ENCODE peak calls at places on chromosomes 5 and 9, in four cellular contexts. M is mammary epithelial cell, X is fibroblast of lung, O is choroid plexus epithelial cell. G is an unnamed sample.

GRCh38 chr9:738209-738915 is 103.1 kb upstream of the DMRT1 start:
- DNase-seq in M (peak), O (peak), X (peak), G (no peak)

GRCh38 chr9:93950619-93951601 is 4.2 kb downstream of the BARX1 start:
- DNase-seq in M (peak), O (peak), X (peak), G (no peak)

GRCh38 chr5:178230879-178231735 is 1.5 kb downstream of the PHYKPL start:
- DNase-seq in M (no peak), O (peak), X (peak), G (no peak)

GRCh38 chr9:84315278-84315877 is 25.2 kb downstream of the SLC28A3 start:
- DNase-seq in X (peak), O (peak), M (peak), G (no peak)

GRCh38 chr5:37825334-37825915 is 14.4 kb downstream of the GDNF start:
- DNase-seq in M (no peak), O (no peak), X (no peak), G (no peak)

GRCh38 chr5:44321176-44321575 is 68.0 kb downstream of the FGF10 start:
- DNase-seq in X (no peak), M (no peak), O (no peak), G (no peak)

GRCh38 chr9:89497181-89497963 is 541 bp downstream of the SEMA4D start:
- DNase-seq in X (no peak), O (no peak), M (no peak), G (no peak)

GRCh38 chr9:34328500-34328982 is 527 bp downstream of the KIF24 start:
- DNase-seq in M (no peak), O (no peak), X (no peak), G (no peak)

GRCh38 chr9:131228988-131229387 is 47.3 kb downstream of the FAM78A start:
- DNase-seq in O (peak), X (peak), M (no peak), G (peak)

GRCh38 chr5:154172785-154173184 is 17.7 kb upstream of the GALNT10 start:
- DNase-seq in X (no peak), O (no peak), M (no peak), G (no peak)

GRCh38 chr5:68770566-68770965 is 323.2 kb upstream of the SLC30A5 start:
- DNase-seq in O (no peak), X (no peak), M (no peak), G (no peak)

DNA sequence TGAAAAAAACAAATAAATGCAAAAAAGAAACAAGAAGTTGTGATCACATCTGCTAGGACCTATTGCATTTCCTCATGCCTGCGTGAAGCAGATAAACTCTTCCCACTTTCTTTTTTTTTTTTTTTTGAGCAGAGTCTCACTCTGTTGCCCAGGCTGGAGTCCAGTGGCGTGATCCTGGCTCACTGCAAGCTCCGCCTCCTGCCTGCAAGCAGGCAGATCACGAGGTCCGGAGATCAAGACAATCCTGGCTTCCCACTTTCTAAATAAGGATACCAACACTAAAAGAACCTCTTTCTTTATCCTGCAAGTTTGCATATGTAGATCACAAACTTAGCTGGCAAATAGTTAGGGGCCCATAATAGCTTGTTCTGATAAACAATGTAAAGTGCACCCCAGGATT is 128.6 kb downstream of the ASTN2 start:
- DNase-seq in X (no peak), M (no peak), O (no peak), G (no peak)
- H3K4me3 ChIP-seq in X (no peak), M (no peak), O (no peak), G (no peak)

GRCh38 chr5:81544351-81545001 is 150.5 kb upstream of the ACOT12 start:
- DNase-seq in M (peak), X (peak), O (peak), G (no peak)

GRCh38 chr5:81542242-81542641 is 148.3 kb upstream of the ACOT12 start:
- DNase-seq in X (no peak), M (no peak), O (no peak), G (no peak)

GRCh38 chr5:81549123-81549522 is 155.2 kb upstream of the ACOT12 start:
- DNase-seq in M (no peak), X (no peak), O (no peak), G (no peak)

GRCh38 chr5:81545911-81546310 is 152.0 kb upstream of the ACOT12 start:
- DNase-seq in O (no peak), X (peak), M (no peak), G (no peak)
- H3K4me3 ChIP-seq in O (no peak), X (no peak), M (no peak), G (no peak)

GRCh38 chr5:179313849-179314521 is 31.3 kb downstream of the ADAMTS2 start:
- DNase-seq in O (peak), X (peak), M (no peak), G (peak)
- H3K4me3 ChIP-seq in O (no peak), X (peak), M (no peak), G (no peak)

GRCh38 chr9:132238992-132239391 is 77.1 kb downstream of the NTNG2 start:
- DNase-seq in O (no peak), M (no peak), X (no peak), G (peak)

GRCh38 chr9:132240860-132241482 is 79.1 kb downstream of the NTNG2 start:
- DNase-seq in M (peak), X (peak), O (peak), G (peak)

GRCh38 chr9:132239518-132239917 is 77.7 kb downstream of the NTNG2 start:
- DNase-seq in X (no peak), O (no peak), M (no peak), G (peak)

GRCh38 chr9:132241483-132241839 is 79.6 kb downstream of the NTNG2 start:
- DNase-seq in M (no peak), X (no peak), O (no peak), G (peak)

GRCh38 chr9:132239999-132240859 is 78.4 kb downstream of the NTNG2 start:
- DNase-seq in X (no peak), O (no peak), M (no peak), G (peak)
- H3K4me3 ChIP-seq in X (no peak), O (no peak), M (peak), G (no peak)

GRCh38 chr5:91188755-91189154 is 194.4 kb downstream of the ARRDC3 start:
- DNase-seq in O (no peak), M (no peak), X (no peak), G (no peak)

GRCh38 chr5:91187032-91187431 is 196.1 kb downstream of the ARRDC3 start:
- DNase-seq in X (no peak), O (no peak), M (peak), G (no peak)

GRCh38 chr5:91186101-91186500 is 197.0 kb downstream of the ARRDC3 start:
- DNase-seq in O (no peak), X (no peak), M (no peak), G (no peak)

GRCh38 chr5:91190333-91190680 is 192.8 kb downstream of the ARRDC3 start:
- DNase-seq in X (no peak), O (no peak), M (no peak), G (no peak)

DNA sequence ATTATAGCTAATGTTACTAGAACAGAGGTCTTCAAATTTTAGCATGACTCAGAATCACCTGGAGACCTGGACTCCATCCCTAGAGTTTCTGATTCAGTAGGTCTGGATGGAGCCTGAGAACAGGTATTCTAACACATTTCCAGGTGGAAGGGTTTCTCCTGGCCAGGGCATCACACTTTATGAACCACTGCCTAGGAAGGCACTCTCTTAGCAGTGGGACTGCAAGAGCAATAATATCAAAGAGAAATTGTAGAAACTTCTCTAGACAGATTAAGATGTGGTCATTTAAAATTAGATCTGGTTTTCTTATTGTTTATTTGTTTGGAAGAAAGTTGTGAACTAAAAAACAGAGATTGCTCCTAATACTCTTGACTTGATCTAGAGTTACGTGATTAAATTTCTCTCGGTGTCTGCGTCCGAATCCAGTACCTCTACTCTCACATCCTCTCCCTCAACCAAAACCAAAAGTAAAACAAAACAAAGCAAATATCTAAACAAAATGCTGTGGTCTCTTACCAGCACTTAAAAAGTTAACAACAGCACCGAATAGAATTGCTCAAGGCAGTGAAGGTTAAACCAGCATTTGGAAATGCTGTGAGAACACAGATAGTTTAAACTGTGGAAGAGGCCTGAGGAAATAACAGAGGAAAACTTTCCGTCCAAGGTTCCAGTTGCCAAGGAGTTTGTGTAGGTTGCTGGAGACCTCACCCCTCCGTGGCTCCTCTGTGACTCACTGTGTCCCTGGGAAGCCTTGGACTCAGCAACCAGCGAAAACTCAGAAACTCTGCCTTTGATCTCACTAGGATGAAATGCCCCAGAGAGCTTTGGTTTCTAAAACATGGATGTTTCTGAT is 193.4 kb downstream of the ARRDC3 start:
- DNase-seq in X (peak), M (peak), O (peak), G (no peak)
- H3K4me3 ChIP-seq in X (peak), M (no peak), O (no peak), G (no peak)

DNA sequence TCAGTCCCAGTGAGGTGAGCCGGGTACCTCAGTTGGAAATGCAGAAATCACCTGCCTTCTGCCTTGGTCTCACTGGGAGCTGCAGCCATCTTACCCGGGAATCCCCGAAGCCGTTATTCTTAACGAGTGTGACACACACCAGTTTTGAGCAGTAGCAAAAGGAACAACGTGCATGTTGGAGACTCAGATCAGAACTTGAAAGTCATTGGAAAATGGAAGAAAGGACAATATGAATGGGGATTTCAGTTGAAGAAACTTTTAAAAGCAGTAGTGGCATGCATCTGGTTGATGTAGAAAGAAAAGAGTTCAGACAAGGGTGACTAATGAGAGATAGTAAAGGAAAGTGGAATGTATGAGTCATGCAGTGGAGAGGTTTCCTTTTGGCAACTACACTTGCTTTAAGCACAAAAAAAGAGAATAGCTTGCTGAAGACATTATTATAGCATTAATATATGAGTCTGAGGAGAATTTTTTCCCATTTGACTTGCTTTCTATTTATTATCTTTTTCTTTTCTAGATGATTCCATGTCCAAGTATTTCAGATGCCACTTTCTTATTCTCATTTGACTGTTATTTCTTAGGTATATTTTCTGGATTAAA is 44.4 kb upstream of the ANKDD1B start:
- DNase-seq in X (peak), M (peak), O (peak), G (no peak)
- H3K4me3 ChIP-seq in X (no peak), M (peak), O (no peak), G (no peak)

DNA sequence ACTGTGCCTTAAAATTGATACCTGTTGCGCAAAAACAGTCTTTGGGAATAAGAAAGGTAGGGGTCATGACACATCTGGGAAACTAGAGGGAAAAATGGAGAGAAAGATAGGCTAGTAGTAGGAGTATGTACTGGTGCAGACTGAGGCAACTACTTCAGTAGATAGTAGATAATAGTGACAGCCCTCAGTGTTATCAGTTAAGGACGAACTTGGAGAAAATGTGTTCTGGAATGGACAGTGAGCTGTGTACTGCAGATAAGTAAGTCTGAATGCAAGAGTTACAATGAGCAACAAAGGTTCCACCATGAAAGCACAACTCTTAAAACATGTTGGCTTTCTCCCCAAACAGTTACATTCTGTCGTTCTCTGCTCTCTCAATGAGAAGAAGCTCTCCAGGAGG is 6.5 kb upstream of the INSL6 start:
- DNase-seq in X (no peak), O (no peak), M (no peak), G (no peak)
- H3K4me3 ChIP-seq in X (no peak), O (no peak), M (no peak), G (no peak)

DNA sequence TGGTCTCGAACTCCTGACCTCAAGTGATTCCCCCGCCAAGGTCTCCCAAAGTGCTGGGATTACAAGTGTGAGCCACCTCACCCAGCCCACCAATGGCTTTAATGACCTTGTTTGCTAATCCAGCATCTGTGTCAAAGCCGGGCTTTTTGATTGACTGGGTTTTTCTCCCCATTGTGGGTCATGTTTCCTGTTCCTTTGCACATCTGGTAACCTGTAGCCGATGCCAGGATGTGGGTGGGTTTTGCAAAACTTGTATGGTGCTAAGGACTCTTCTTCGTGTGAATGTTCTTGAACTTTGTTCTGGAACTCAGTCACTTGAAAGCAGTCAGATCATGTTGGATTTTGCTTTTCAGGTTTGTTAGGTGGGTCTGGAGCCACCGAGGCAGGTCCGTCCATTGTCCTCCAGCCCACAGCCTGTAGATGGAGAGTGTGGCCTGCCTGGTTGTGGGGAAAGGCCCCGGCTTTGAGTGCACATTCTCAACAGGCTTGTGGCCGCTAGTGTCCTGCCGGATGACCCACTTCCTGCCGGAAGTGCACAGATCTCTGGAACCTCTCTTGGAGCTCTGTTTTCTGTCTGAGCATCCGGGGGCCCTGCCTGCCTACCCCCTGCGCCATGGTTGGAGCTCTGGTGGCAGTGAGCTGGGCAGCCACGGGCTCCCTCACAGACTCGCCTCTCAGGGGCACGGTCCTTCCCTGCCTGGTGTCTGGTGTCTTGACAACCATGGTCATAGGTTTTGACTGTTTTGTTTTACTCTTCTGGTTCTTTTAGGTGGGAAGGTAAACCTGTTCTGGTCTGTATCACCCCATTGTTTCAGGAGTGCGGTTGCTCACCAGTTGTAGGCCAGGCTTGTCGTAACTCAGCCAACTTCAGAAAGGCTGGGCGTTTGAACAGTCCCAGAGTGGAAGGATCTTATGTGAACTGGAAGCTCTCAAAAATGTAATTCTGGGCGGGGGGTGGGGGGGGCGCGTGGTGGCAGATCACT is 69.6 kb upstream of the CACNA1B start:
- DNase-seq in X (no peak), M (no peak), O (no peak), G (no peak)
- H3K4me3 ChIP-seq in X (no peak), M (no peak), O (no peak), G (no peak)

GRCh38 chr5:43190755-43191603 is 1.0 kb upstream of the NIM1K start:
- DNase-seq in X (peak), O (peak), M (no peak), G (no peak)
- H3K4me3 ChIP-seq in X (no peak), O (no peak), M (no peak), G (no peak)

G was measured in RWPE2.